ENCODE peak calls at places on chromosomes 6 and 20, in nine cellular contexts. One of them, this sample, is unnamed.

GRCh38 chr20:10090588-10091166 is 55.9 kb downstream of the ANKEF1 start:
- DNase-seq in left ventricle myocardium superior: peak; percentile 30
- DNase-seq in fibroblast of the conjunctiva: no peak
- DNase-seq in GM12864: no peak
- DNase-seq in activated CD4-positive, alpha-beta T cell treated with anti-CD3 and anti-CD28 coated beads for 48 hours: peak; percentile 14
- DNase-seq in NB4: peak; percentile 51
- DNase-seq in EL: peak; percentile 56
- DNase-seq in ureter: peak; percentile 51
- DNase-seq in SJSA1: peak; percentile 18
- DNase-seq in this sample: peak; percentile 23

GRCh38 chr20:40431611-40432010 is 257.4 kb downstream of the MAFB start:
- DNase-seq in left ventricle myocardium superior: no peak
- DNase-seq in fibroblast of the conjunctiva: no peak
- DNase-seq in GM12864: no peak
- DNase-seq in activated CD4-positive, alpha-beta T cell treated with anti-CD3 and anti-CD28 coated beads for 48 hours: no peak
- DNase-seq in NB4: no peak
- DNase-seq in EL: no peak
- DNase-seq in ureter: no peak
- DNase-seq in SJSA1: no peak
- DNase-seq in this sample: no peak

GRCh38 chr20:45300961-45301360 is 5.7 kb upstream of the RBPJL start:
- DNase-seq in left ventricle myocardium superior: no peak
- DNase-seq in fibroblast of the conjunctiva: no peak
- DNase-seq in GM12864: no peak
- DNase-seq in activated CD4-positive, alpha-beta T cell treated with anti-CD3 and anti-CD28 coated beads for 48 hours: peak; percentile 77
- DNase-seq in NB4: peak; percentile 70
- DNase-seq in EL: peak; percentile 52
- DNase-seq in ureter: no peak
- DNase-seq in SJSA1: peak; percentile 21
- DNase-seq in this sample: no peak

GRCh38 chr20:43962518-43962917 is 47.9 kb downstream of the TOX2 start:
- DNase-seq in left ventricle myocardium superior: no peak
- DNase-seq in fibroblast of the conjunctiva: no peak
- DNase-seq in GM12864: no peak
- DNase-seq in activated CD4-positive, alpha-beta T cell treated with anti-CD3 and anti-CD28 coated beads for 48 hours: no peak
- DNase-seq in NB4: no peak
- DNase-seq in EL: no peak
- DNase-seq in ureter: no peak
- DNase-seq in SJSA1: no peak
- DNase-seq in this sample: no peak

GRCh38 chr6:40788661-40789111 is 201.5 kb upstream of the LRFN2 start:
- DNase-seq in left ventricle myocardium superior: no peak
- DNase-seq in fibroblast of the conjunctiva: no peak
- DNase-seq in GM12864: no peak
- DNase-seq in activated CD4-positive, alpha-beta T cell treated with anti-CD3 and anti-CD28 coated beads for 48 hours: peak; percentile 40
- DNase-seq in NB4: no peak
- DNase-seq in EL: no peak
- DNase-seq in ureter: no peak
- DNase-seq in SJSA1: no peak
- DNase-seq in this sample: no peak

GRCh38 chr20:35583636-35584560 is 31.7 kb upstream of the SPAG4 start:
- DNase-seq in left ventricle myocardium superior: no peak
- DNase-seq in fibroblast of the conjunctiva: no peak
- DNase-seq in GM12864: no peak
- DNase-seq in activated CD4-positive, alpha-beta T cell treated with anti-CD3 and anti-CD28 coated beads for 48 hours: no peak
- DNase-seq in NB4: no peak
- DNase-seq in EL: no peak
- DNase-seq in ureter: no peak
- DNase-seq in SJSA1: no peak
- DNase-seq in this sample: no peak

GRCh38 chr6:45835725-45836437 is 179.8 kb downstream of the CLIC5 start:
- DNase-seq in left ventricle myocardium superior: no peak
- DNase-seq in fibroblast of the conjunctiva: no peak
- DNase-seq in GM12864: no peak
- DNase-seq in activated CD4-positive, alpha-beta T cell treated with anti-CD3 and anti-CD28 coated beads for 48 hours: no peak
- DNase-seq in NB4: no peak
- DNase-seq in EL: no peak
- DNase-seq in ureter: no peak
- DNase-seq in SJSA1: no peak
- DNase-seq in this sample: no peak

GRCh38 chr6:29628419-29629281 is 4.3 kb downstream of the GABBR1 start:
- DNase-seq in left ventricle myocardium superior: peak; percentile 84
- DNase-seq in fibroblast of the conjunctiva: peak; percentile 56
- DNase-seq in GM12864: no peak
- DNase-seq in activated CD4-positive, alpha-beta T cell treated with anti-CD3 and anti-CD28 coated beads for 48 hours: peak; percentile 70
- DNase-seq in NB4: peak; percentile 42
- DNase-seq in EL: peak; percentile 83
- DNase-seq in ureter: peak; percentile 78
- DNase-seq in SJSA1: peak; percentile 67
- DNase-seq in this sample: peak; percentile 83

GRCh38 chr6:11622156-11622555 is 84.6 kb downstream of the TMEM170B start:
- DNase-seq in left ventricle myocardium superior: no peak
- DNase-seq in fibroblast of the conjunctiva: no peak
- DNase-seq in GM12864: no peak
- DNase-seq in activated CD4-positive, alpha-beta T cell treated with anti-CD3 and anti-CD28 coated beads for 48 hours: no peak
- DNase-seq in NB4: no peak
- DNase-seq in EL: no peak
- DNase-seq in ureter: no peak
- DNase-seq in SJSA1: no peak
- DNase-seq in this sample: no peak

GRCh38 chr6:1325471-1326309 is 13.8 kb downstream of the FOXQ1 start:
- DNase-seq in left ventricle myocardium superior: no peak
- DNase-seq in fibroblast of the conjunctiva: peak; percentile 46
- DNase-seq in GM12864: no peak
- DNase-seq in activated CD4-positive, alpha-beta T cell treated with anti-CD3 and anti-CD28 coated beads for 48 hours: peak; percentile 29
- DNase-seq in NB4: peak; percentile 90
- DNase-seq in EL: peak; percentile 98
- DNase-seq in ureter: peak; percentile 81
- DNase-seq in SJSA1: peak; percentile 92
- DNase-seq in this sample: no peak

GRCh38 chr6:129264480-129265045 is 381.6 kb downstream of the LAMA2 start:
- DNase-seq in left ventricle myocardium superior: no peak
- DNase-seq in fibroblast of the conjunctiva: no peak
- DNase-seq in GM12864: no peak
- DNase-seq in activated CD4-positive, alpha-beta T cell treated with anti-CD3 and anti-CD28 coated beads for 48 hours: no peak
- DNase-seq in NB4: no peak
- DNase-seq in EL: peak; percentile 36
- DNase-seq in ureter: no peak
- DNase-seq in SJSA1: no peak
- DNase-seq in this sample: no peak

GRCh38 chr6:13613029-13613594 is 2.0 kb upstream of the NOL7 start:
- DNase-seq in left ventricle myocardium superior: no peak
- DNase-seq in fibroblast of the conjunctiva: no peak
- DNase-seq in GM12864: no peak
- DNase-seq in activated CD4-positive, alpha-beta T cell treated with anti-CD3 and anti-CD28 coated beads for 48 hours: no peak
- DNase-seq in NB4: no peak
- DNase-seq in EL: no peak
- DNase-seq in ureter: no peak
- DNase-seq in SJSA1: peak; percentile 28
- DNase-seq in this sample: no peak

GRCh38 chr20:51880188-51880587 is 77.9 kb upstream of the SALL4 start:
- DNase-seq in left ventricle myocardium superior: no peak
- DNase-seq in fibroblast of the conjunctiva: no peak
- DNase-seq in GM12864: no peak
- DNase-seq in activated CD4-positive, alpha-beta T cell treated with anti-CD3 and anti-CD28 coated beads for 48 hours: no peak
- DNase-seq in NB4: no peak
- DNase-seq in EL: no peak
- DNase-seq in ureter: no peak
- DNase-seq in SJSA1: no peak
- DNase-seq in this sample: no peak